ENCODE peak calls at places on chromosomes 16 and 17, in four cellular contexts. B, P, V and N are unnamed samples.

GRCh38 chr17:81401727-81402529 is 6.7 kb downstream of the BAHCC1 start:
- DNase-seq in P (no peak), V (no peak), B (peak), N (peak)

GRCh38 chr17:48825446-48826381 is 5.1 kb upstream of the CALCOCO2 start:
- DNase-seq in B (peak), V (no peak), P (no peak), N (no peak)

GRCh38 chr17:17042851-17043667 is 802 bp downstream of the MPRIP start:
- DNase-seq in P (no peak), B (no peak), V (no peak), N (no peak)

GRCh38 chr17:31401456-31402254 is 10.2 kb downstream of the RAB11FIP4 start:
- DNase-seq in B (no peak), V (no peak), P (no peak), N (no peak)

GRCh38 chr16:23310217-23310616 is 8.1 kb downstream of the SCNN1B start:
- DNase-seq in B (no peak), V (no peak), P (no peak), N (no peak)

GRCh38 chr17:63439682-63440081 is 6.4 kb downstream of the CYB561 start:
- DNase-seq in B (no peak), V (no peak), P (no peak), N (no peak)

GRCh38 chr16:81767987-81768592 is 11.0 kb upstream of the PLCG2 start:
- DNase-seq in V (peak), B (no peak), P (no peak), N (no peak)

GRCh38 chr16:89473791-89474414 is 16.5 kb downstream of the ANKRD11 start:
- DNase-seq in V (no peak), B (no peak), P (no peak), N (no peak)

GRCh38 chr16:82625066-82625968 is 1.5 kb upstream of the CDH13 start:
- DNase-seq in B (no peak), V (no peak), P (no peak), N (no peak)

GRCh38 chr16:88355093-88355388 is 27.7 kb upstream of the ZNF469 start:
- DNase-seq in V (no peak), B (no peak), P (no peak), N (peak)

GRCh38 chr16:57770361-57770760 is 31.9 kb downstream of the KIFC3 start:
- DNase-seq in B (no peak), V (no peak), P (no peak), N (no peak)

GRCh38 chr16:66390346-66391108 is 24.0 kb downstream of the CDH5 start:
- DNase-seq in V (no peak), B (no peak), P (no peak), N (no peak)

GRCh38 chr17:17052462-17053221 is 10.4 kb downstream of the MPRIP start:
- DNase-seq in B (no peak), P (no peak), V (no peak), N (no peak)

GRCh38 chr16:68520649-68521086 is 18.4 kb upstream of the ZFP90 start:
- DNase-seq in P (no peak), B (peak), V (peak), N (peak)

GRCh38 chr17:64262125-64262421 is 987 bp downstream of the TEX2 start:
- DNase-seq in B (no peak), P (no peak), V (peak), N (no peak)

GRCh38 chr17:55304171-55304859 is 39.6 kb downstream of the HLF start:
- DNase-seq in V (no peak), P (no peak), B (no peak), N (no peak)

GRCh38 chr16:81435567-81435966 is 9.0 kb upstream of the CMIP start:
- DNase-seq in V (no peak), B (no peak), P (no peak), N (no peak)

GRCh38 chr17:59620518-59621259 is 994 bp downstream of the CLTC start:
- DNase-seq in B (peak), P (no peak), V (peak), N (peak)

GRCh38 chr17:59345476-59345875 is 14.0 kb downstream of the YPEL2 start:
- DNase-seq in B (no peak), V (no peak), P (no peak), N (no peak)

GRCh38 chr17:60678118-60678444 is 430 bp downstream of the BCAS3 start:
- DNase-seq in B (no peak), P (no peak), V (no peak), N (no peak)

GRCh38 chr17:39794249-39794970 is 56.7 kb downstream of the GRB7 start:
- DNase-seq in B (no peak), V (no peak), P (peak), N (no peak)

GRCh38 chr17:49021095-49021767 is 24.0 kb downstream of the IGF2BP1 start:
- DNase-seq in B (no peak), P (no peak), V (peak), N (no peak)

GRCh38 chr17:66964930-66965800 is 658 bp downstream of the CACNG4 start:
- DNase-seq in B (peak), P (no peak), V (no peak), N (peak)

GRCh38 chr16:83887088-83887487 is 11.8 kb upstream of the MLYCD start:
- DNase-seq in V (no peak), B (no peak), P (no peak), N (no peak)

GRCh38 chr17:48577946-48578615 is at the start of gene HOXB4:
- DNase-seq in V (no peak), B (peak), P (peak), N (no peak)

GRCh38 chr17:43094129-43094834 is 30.9 kb downstream of the BRCA1 start:
- DNase-seq in B (no peak), V (no peak), P (no peak), N (no peak)

GRCh38 chr17:38417210-38417951 is 10.9 kb upstream of the ARHGAP23 start:
- DNase-seq in B (peak), V (no peak), P (no peak), N (no peak)

GRCh38 chr16:83070416-83071199 is 443.8 kb downstream of the CDH13 start:
- DNase-seq in P (no peak), B (no peak), V (no peak), N (no peak)

GRCh38 chr16:31477220-31478216 is 5.4 kb upstream of the SLC5A2 start:
- DNase-seq in V (peak), P (no peak), B (peak), N (no peak)

GRCh38 chr16:72833491-72833890 is 214.4 kb downstream of the ZFHX3 start:
- DNase-seq in V (no peak), P (no peak), B (no peak), N (no peak)

GRCh38 chr17:77738666-77739531 is 219.6 kb upstream of the TNRC6C start:
- DNase-seq in P (no peak), B (no peak), V (no peak), N (no peak)

GRCh38 chr17:33687831-33688230 is 394.7 kb upstream of the ASIC2 start:
- DNase-seq in P (no peak), V (no peak), B (no peak), N (no peak)

GRCh38 chr17:66576473-66576872 is 258.4 kb upstream of the CACNG5 start:
- DNase-seq in B (no peak), V (no peak), P (no peak), N (no peak)

GRCh38 chr17:3167574-3167973 is 29.7 kb upstream of the OR1A2 start:
- DNase-seq in B (no peak), V (no peak), P (peak), N (no peak)

GRCh38 chr17:72004011-72004427 is 116.8 kb upstream of the SOX9 start:
- DNase-seq in P (no peak), V (no peak), B (no peak), N (no peak)

DNA sequence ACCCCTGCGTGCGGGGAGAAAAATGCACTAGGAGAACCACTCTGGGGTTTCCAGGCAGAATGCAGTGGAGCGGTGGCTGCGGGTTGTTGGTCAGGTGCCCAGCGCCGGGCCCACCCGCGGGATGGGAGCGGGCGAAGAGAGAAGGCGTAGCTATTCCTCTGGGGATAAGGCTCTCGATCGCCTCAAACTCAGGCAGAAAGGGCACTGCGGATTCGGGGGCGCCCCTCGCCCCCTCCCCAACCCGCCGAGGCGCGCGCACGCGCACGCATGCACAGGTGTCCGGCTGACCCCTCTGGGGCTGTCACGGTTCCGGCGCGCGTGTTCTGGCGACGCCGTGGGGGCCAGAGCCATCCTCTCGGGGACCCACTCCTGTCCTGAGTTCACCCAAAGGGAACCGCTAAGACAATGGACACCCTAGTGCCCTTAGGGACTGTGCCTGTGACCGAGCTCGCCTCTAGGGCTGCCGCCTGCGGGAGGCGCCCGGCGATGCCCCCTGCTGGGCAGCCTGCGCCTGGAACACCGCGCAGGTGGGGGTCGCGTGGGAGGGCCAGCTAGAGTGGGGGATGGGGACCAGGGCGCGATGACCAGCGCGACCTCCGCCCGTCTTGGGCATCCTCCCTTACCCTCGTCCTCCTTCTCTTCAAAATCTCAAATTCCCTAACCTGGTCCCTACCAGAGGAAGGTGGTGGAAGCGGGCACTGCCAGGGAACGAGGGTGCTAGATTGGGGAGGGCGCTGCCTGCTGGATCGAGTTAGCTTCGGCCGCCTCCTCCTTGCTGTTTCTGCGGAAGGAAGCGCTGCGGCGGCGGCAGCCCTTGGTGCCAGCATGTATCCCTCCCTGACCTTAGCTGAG is 14.4 kb upstream of the CBX8 start:
- DNase-seq in P (no peak), B (peak), V (peak), N (peak)
- TF ChIP-seq NFIC in P (no peak), B (peak), V (no peak), N (no peak)

DNA sequence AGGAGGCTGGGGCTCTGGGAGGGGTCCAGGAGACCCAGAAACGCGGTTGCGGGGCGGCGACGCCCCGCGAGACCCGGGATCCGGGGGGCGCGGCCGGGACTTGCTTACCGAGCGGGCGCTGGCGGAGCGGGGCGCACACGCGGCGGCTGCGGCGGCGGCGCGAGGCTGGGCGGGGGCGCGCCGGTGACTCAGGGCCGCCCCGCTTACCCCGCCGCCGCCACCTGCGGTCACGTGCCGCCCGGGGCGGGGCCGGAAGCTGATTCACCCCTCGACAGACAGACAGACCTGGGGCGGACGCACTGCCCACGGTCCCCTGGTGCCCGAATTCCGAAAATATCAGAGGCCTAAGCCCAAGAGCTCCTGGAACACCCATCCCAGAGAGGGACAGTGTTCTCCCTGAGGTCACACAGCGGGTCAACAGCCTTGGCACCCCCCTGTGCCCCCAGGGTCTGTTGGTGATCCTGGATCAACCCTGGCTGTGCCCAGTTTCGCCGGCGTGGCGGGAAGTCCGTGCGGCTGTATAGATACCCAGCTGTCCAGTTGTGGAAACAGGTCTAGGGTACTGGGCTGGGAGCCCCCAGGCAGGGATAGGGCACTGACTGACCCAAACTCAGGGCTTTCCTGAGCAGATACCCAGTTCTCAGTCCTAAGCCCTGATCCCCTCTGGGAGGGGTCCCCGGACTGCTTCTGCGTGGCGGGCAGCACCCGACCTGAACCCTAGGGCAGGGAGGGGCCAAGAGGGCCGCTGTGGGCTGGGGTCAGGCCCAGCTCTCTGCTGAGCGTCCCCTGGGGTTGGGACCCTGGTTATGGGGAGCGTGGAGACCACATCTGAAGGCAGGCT is at the start of gene FAM83G:
- DNase-seq in P (peak), V (peak), B (peak), N (peak)
- TF ChIP-seq NFIC in P (no peak), V (no peak), B (no peak), N (no peak)

GRCh38 chr17:35312790-35313711 is 60.4 kb downstream of the SLFN11 start:
- DNase-seq in P (peak), B (peak), V (peak), N (peak)

GRCh38 chr17:35313875-35314409 is 59.5 kb downstream of the SLFN11 start:
- DNase-seq in P (no peak), V (no peak), B (peak), N (peak)

GRCh38 chr17:35315971-35316370 is 57.5 kb downstream of the SLFN11 start:
- DNase-seq in P (no peak), B (no peak), V (no peak), N (no peak)

GRCh38 chr17:35314415-35315216 is 58.8 kb downstream of the SLFN11 start:
- DNase-seq in B (no peak), V (no peak), P (no peak), N (peak)

GRCh38 chr17:35315283-35315682 is 58.1 kb downstream of the SLFN11 start:
- DNase-seq in P (no peak), B (peak), V (no peak), N (no peak)
- TF ChIP-seq NFIC in P (no peak), B (no peak), V (no peak), N (peak)

DNA sequence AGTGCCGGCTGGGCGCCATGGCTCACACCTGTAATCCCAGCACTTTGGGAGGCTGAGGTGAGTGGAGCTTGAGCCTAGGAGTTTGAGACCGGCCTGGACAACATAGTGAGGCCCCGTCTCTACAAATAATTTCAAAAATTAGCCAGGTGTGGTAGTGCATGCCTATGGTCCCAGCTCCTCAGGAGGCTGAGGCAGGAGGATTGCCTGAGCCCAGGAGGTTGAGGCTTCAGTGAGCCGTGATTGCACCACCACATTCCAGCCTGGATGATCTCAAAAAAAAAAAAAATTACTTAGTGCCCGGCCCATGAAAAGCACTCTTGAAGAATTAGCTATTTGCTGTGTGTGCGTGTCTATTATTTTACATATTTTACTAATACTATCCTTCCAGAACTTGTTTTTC is 9.6 kb downstream of the GPRC5C start:
- DNase-seq in P (no peak), B (no peak), V (no peak), N (no peak)
- TF ChIP-seq NFIC in P (no peak), B (no peak), V (no peak), N (no peak)

GRCh38 chr16:19127205-19127604 is 13.4 kb downstream of the ITPRIPL2 start:
- DNase-seq in B (no peak), P (peak), V (no peak), N (no peak)

GRCh38 chr16:19119564-19119963 is 5.8 kb downstream of the ITPRIPL2 start:
- DNase-seq in P (no peak), V (no peak), B (peak), N (no peak)

GRCh38 chr16:19126300-19126699 is 12.5 kb downstream of the ITPRIPL2 start:
- DNase-seq in P (no peak), V (no peak), B (no peak), N (no peak)

GRCh38 chr16:19127674-19128131 is 13.9 kb downstream of the ITPRIPL2 start:
- DNase-seq in P (peak), B (no peak), V (no peak), N (no peak)

DNA sequence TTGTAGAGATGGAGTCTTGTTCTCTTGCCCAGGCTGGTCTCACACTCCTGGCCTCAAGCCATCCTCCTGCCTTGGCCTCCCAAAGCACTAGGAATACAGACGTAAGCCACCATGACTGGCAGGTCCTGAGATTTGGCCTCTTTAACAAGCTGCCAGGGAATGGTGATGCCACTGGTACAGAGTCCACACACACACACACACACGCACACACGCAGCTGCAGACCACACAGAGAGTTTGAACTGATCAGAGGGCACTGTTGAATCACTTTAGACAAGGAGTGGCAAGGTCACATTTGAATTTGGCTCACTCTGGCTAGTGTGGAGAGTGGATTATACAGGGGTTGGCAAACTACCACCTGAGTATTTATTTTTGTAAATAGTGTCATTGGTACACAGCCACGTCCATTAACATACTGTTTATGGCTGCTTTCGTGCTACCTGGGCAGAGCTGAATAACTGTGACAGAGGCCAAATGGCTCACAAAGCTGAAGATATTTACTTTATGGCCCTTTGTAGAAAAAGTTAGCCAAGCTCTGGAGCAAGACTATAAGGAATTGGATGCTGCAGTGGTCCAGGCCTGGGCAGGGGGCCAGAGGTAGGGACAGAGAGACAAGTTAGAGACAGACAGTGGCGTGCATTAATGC is 9.9 kb downstream of the ITPRIPL2 start:
- DNase-seq in V (peak), P (no peak), B (no peak), N (no peak)
- TF ChIP-seq NFIC in V (no peak), P (no peak), B (no peak), N (no peak)